ENCODE peak calls at places on chromosomes 12 and 14, in ten cellular contexts. One of them, this sample, is unnamed.

GRCh38 chr12:101671157-101671791 is 26.2 kb upstream of the CHPT1 start:
- DNase-seq in endothelial cell: no peak
- DNase-seq in AG04450: no peak
- DNase-seq in right lobe of liver: no peak
- DNase-seq in A549: no peak
- DNase-seq in astrocyte of the spinal cord: no peak
- DNase-seq in progenitor cell of endocrine pancreas: no peak
- DNase-seq in ovary: no peak
- DNase-seq in upper lobe of right lung: no peak
- DNase-seq in fibroblast of pulmonary artery: no peak
- DNase-seq in this sample: no peak

GRCh38 chr14:68687746-68688145 is 105.1 kb downstream of the ZFP36L1 start:
- DNase-seq in endothelial cell: no peak
- DNase-seq in AG04450: no peak
- DNase-seq in right lobe of liver: no peak
- DNase-seq in A549: peak
- DNase-seq in astrocyte of the spinal cord: peak
- DNase-seq in progenitor cell of endocrine pancreas: no peak
- DNase-seq in ovary: no peak
- DNase-seq in upper lobe of right lung: peak
- DNase-seq in fibroblast of pulmonary artery: peak
- DNase-seq in this sample: peak

GRCh38 chr12:52667509-52667908 is 12.7 kb downstream of the KRT1 start:
- DNase-seq in endothelial cell: no peak
- DNase-seq in AG04450: no peak
- DNase-seq in right lobe of liver: no peak
- DNase-seq in A549: peak
- DNase-seq in astrocyte of the spinal cord: no peak
- DNase-seq in progenitor cell of endocrine pancreas: no peak
- DNase-seq in ovary: no peak
- DNase-seq in upper lobe of right lung: no peak
- DNase-seq in fibroblast of pulmonary artery: no peak
- DNase-seq in this sample: no peak

GRCh38 chr12:64237382-64237781 is 15.3 kb upstream of the KICS2 start:
- DNase-seq in endothelial cell: no peak
- DNase-seq in AG04450: no peak
- DNase-seq in right lobe of liver: no peak
- DNase-seq in A549: no peak
- DNase-seq in astrocyte of the spinal cord: no peak
- DNase-seq in progenitor cell of endocrine pancreas: no peak
- DNase-seq in ovary: no peak
- DNase-seq in upper lobe of right lung: no peak
- DNase-seq in fibroblast of pulmonary artery: no peak
- DNase-seq in this sample: no peak

GRCh38 chr12:93157279-93157678 is 220.4 kb upstream of the NUDT4 start:
- DNase-seq in endothelial cell: no peak
- DNase-seq in AG04450: no peak
- DNase-seq in right lobe of liver: no peak
- DNase-seq in A549: no peak
- DNase-seq in astrocyte of the spinal cord: no peak
- DNase-seq in progenitor cell of endocrine pancreas: no peak
- DNase-seq in ovary: no peak
- DNase-seq in upper lobe of right lung: no peak
- DNase-seq in fibroblast of pulmonary artery: no peak
- DNase-seq in this sample: no peak

GRCh38 chr12:114735011-114735410 is 51.0 kb upstream of the TBX3 start:
- DNase-seq in endothelial cell: no peak
- DNase-seq in AG04450: no peak
- DNase-seq in right lobe of liver: no peak
- DNase-seq in A549: no peak
- DNase-seq in astrocyte of the spinal cord: no peak
- DNase-seq in progenitor cell of endocrine pancreas: no peak
- DNase-seq in ovary: no peak
- DNase-seq in upper lobe of right lung: no peak
- DNase-seq in fibroblast of pulmonary artery: no peak
- DNase-seq in this sample: no peak

GRCh38 chr12:129902371-129903091 is 1.3 kb downstream of the TMEM132D start:
- DNase-seq in endothelial cell: no peak
- DNase-seq in AG04450: no peak
- DNase-seq in right lobe of liver: no peak
- DNase-seq in A549: no peak
- DNase-seq in astrocyte of the spinal cord: no peak
- DNase-seq in progenitor cell of endocrine pancreas: no peak
- DNase-seq in ovary: no peak
- DNase-seq in upper lobe of right lung: no peak
- DNase-seq in fibroblast of pulmonary artery: no peak
- DNase-seq in this sample: no peak

GRCh38 chr12:16674885-16675284 is 68.9 kb upstream of the LMO3 start:
- DNase-seq in endothelial cell: no peak
- DNase-seq in AG04450: no peak
- DNase-seq in right lobe of liver: no peak
- DNase-seq in A549: no peak
- DNase-seq in astrocyte of the spinal cord: no peak
- DNase-seq in progenitor cell of endocrine pancreas: no peak
- DNase-seq in ovary: no peak
- DNase-seq in upper lobe of right lung: no peak
- DNase-seq in fibroblast of pulmonary artery: no peak
- DNase-seq in this sample: no peak

GRCh38 chr12:69254046-69254445 is 14.7 kb downstream of the CPSF6 start:
- DNase-seq in endothelial cell: no peak
- DNase-seq in AG04450: no peak
- DNase-seq in right lobe of liver: no peak
- DNase-seq in A549: peak
- DNase-seq in astrocyte of the spinal cord: peak
- DNase-seq in progenitor cell of endocrine pancreas: no peak
- DNase-seq in ovary: no peak
- DNase-seq in upper lobe of right lung: no peak
- DNase-seq in fibroblast of pulmonary artery: peak
- DNase-seq in this sample: peak

GRCh38 chr12:106362971-106363370 is 5.4 kb downstream of the POLR3B start:
- DNase-seq in endothelial cell: no peak
- DNase-seq in AG04450: no peak
- DNase-seq in right lobe of liver: no peak
- DNase-seq in A549: no peak
- DNase-seq in astrocyte of the spinal cord: no peak
- DNase-seq in progenitor cell of endocrine pancreas: no peak
- DNase-seq in ovary: no peak
- DNase-seq in upper lobe of right lung: no peak
- DNase-seq in fibroblast of pulmonary artery: no peak
- DNase-seq in this sample: no peak

GRCh38 chr14:79971330-79971729 is 240.0 kb downstream of the DIO2 start:
- DNase-seq in endothelial cell: no peak
- DNase-seq in AG04450: peak
- DNase-seq in right lobe of liver: no peak
- DNase-seq in A549: no peak
- DNase-seq in astrocyte of the spinal cord: peak
- DNase-seq in progenitor cell of endocrine pancreas: no peak
- DNase-seq in ovary: no peak
- DNase-seq in upper lobe of right lung: no peak
- DNase-seq in fibroblast of pulmonary artery: no peak
- DNase-seq in this sample: peak

GRCh38 chr14:21999400-21999799 is 325.8 kb upstream of the OR4E1 start:
- DNase-seq in endothelial cell: no peak
- DNase-seq in AG04450: no peak
- DNase-seq in right lobe of liver: no peak
- DNase-seq in A549: no peak
- DNase-seq in astrocyte of the spinal cord: no peak
- DNase-seq in progenitor cell of endocrine pancreas: no peak
- DNase-seq in ovary: no peak
- DNase-seq in upper lobe of right lung: no peak
- DNase-seq in fibroblast of pulmonary artery: no peak
- DNase-seq in this sample: no peak

GRCh38 chr12:97903356-97903755 is 440.8 kb downstream of the RMST start:
- DNase-seq in endothelial cell: no peak
- DNase-seq in AG04450: no peak
- DNase-seq in right lobe of liver: no peak
- DNase-seq in A549: no peak
- DNase-seq in astrocyte of the spinal cord: no peak
- DNase-seq in progenitor cell of endocrine pancreas: no peak
- DNase-seq in ovary: no peak
- DNase-seq in upper lobe of right lung: no peak
- DNase-seq in fibroblast of pulmonary artery: no peak
- DNase-seq in this sample: no peak

GRCh38 chr12:97899956-97900355 is 437.4 kb downstream of the RMST start:
- DNase-seq in endothelial cell: no peak
- DNase-seq in AG04450: no peak
- DNase-seq in right lobe of liver: no peak
- DNase-seq in A549: no peak
- DNase-seq in astrocyte of the spinal cord: no peak
- DNase-seq in progenitor cell of endocrine pancreas: no peak
- DNase-seq in ovary: no peak
- DNase-seq in upper lobe of right lung: no peak
- DNase-seq in fibroblast of pulmonary artery: no peak
- DNase-seq in this sample: no peak

DNA sequence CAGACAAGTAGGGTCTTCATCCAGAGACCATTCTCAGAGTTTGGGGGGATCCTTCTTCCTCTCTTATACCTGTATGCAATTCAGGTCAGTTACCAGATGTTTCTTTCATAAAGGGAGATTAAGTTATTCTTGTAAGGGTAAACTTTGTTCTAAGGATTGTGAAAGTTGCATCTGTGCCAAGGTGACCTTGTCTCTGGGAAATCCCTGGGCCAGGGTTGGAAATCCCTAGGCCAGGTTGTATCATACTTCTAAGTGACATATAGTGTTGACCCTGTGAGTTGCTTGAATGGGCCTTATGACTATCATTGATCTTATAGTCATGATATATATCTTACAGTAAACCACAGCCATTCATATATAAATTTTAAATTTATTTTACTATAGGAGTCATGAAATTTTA is 436.9 kb downstream of the RMST start:
- DNase-seq in endothelial cell: no peak
- DNase-seq in AG04450: no peak
- DNase-seq in right lobe of liver: no peak
- DNase-seq in A549: no peak
- DNase-seq in astrocyte of the spinal cord: no peak
- DNase-seq in progenitor cell of endocrine pancreas: no peak
- DNase-seq in ovary: no peak
- DNase-seq in upper lobe of right lung: no peak
- DNase-seq in fibroblast of pulmonary artery: no peak
- DNase-seq in this sample: no peak
- TF ChIP-seq CTCF in endothelial cell: no peak
- TF ChIP-seq CTCF in AG04450: no peak
- TF ChIP-seq CTCF in right lobe of liver: no peak
- TF ChIP-seq CTCF in A549: no peak
- TF ChIP-seq CTCF in astrocyte of the spinal cord: no peak
- TF ChIP-seq CTCF in progenitor cell of endocrine pancreas: no peak
- TF ChIP-seq CTCF in ovary: no peak
- TF ChIP-seq CTCF in upper lobe of right lung: no peak
- TF ChIP-seq CTCF in fibroblast of pulmonary artery: no peak
- TF ChIP-seq CTCF in this sample: no peak

DNA sequence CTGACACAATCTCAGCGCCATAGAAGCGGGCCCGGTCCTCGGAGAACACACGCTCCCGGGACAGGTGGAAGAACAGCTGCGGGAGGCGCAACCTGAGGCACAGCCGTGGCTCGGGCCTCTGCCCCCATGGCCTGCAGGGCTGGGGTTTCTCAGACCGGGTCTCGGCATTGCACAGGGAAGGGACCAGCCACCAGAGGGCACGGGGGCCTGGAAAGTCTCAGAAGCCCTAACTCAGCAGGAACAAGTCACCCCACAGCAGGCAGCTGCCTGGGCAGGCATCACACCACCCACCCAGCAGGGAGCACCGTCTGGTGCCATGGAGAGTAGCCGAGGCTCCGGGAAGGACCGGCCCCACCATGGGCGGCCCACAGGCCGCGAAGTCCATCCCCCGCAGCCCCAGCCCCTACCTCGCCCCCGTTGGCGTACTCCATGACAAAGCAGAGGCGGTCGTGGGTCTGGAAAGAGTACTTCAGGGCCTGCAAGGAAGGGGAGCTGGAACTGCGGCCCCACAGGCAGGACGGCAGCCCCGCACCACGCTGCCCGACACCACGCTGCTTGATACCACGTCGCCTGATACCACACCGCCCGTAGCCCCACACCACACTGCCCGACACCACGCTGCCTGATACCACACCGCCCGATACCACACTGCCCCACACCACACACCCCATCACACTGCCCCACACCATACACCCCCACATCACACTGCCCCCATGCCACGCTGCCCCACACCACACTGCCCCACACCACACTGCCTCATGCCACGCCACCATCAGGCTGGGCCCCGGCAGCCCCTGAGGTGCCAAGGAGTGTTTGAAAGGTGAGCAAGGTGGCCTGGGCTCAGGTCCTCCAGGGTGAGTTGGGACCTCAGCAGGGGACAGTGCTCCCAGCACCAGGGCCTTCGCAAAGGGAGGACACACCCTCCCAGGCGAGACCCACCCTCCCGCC is 20.8 kb downstream of the SIVA1 start:
- DNase-seq in endothelial cell: no peak
- DNase-seq in AG04450: no peak
- DNase-seq in right lobe of liver: no peak
- DNase-seq in A549: no peak
- DNase-seq in astrocyte of the spinal cord: no peak
- DNase-seq in progenitor cell of endocrine pancreas: no peak
- DNase-seq in ovary: no peak
- DNase-seq in upper lobe of right lung: no peak
- DNase-seq in fibroblast of pulmonary artery: no peak
- DNase-seq in this sample: no peak
- TF ChIP-seq CTCF in endothelial cell: no peak
- TF ChIP-seq CTCF in AG04450: no peak
- TF ChIP-seq CTCF in right lobe of liver: no peak
- TF ChIP-seq CTCF in A549: no peak
- TF ChIP-seq CTCF in astrocyte of the spinal cord: peak
- TF ChIP-seq CTCF in progenitor cell of endocrine pancreas: no peak
- TF ChIP-seq CTCF in ovary: no peak
- TF ChIP-seq CTCF in upper lobe of right lung: no peak
- TF ChIP-seq CTCF in fibroblast of pulmonary artery: no peak
- TF ChIP-seq CTCF in this sample: peak

DNA sequence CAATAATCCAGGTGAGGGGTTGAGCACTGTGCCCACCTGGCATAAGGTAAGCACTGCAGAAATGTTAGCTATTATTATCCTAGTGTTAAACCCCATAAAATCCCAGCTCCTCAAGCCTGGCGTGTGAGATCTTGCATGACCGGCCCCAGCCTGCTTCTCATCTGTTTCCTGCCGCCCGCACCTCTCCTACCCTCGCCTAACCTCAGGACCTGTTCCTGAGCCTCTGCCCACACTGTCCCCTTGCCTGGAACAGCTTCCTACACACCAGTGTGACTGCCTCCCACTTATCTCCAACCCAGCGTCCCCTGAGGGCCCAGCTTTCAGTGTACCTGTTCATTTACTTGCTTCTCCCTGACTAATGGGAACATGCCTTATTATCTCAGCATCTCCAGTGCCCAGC is 24.7 kb downstream of the ISCA2 start:
- DNase-seq in endothelial cell: no peak
- DNase-seq in AG04450: no peak
- DNase-seq in right lobe of liver: peak
- DNase-seq in A549: no peak
- DNase-seq in astrocyte of the spinal cord: no peak
- DNase-seq in progenitor cell of endocrine pancreas: no peak
- DNase-seq in ovary: no peak
- DNase-seq in upper lobe of right lung: peak
- DNase-seq in fibroblast of pulmonary artery: no peak
- DNase-seq in this sample: no peak
- TF ChIP-seq CTCF in endothelial cell: no peak
- TF ChIP-seq CTCF in AG04450: no peak
- TF ChIP-seq CTCF in right lobe of liver: no peak
- TF ChIP-seq CTCF in A549: no peak
- TF ChIP-seq CTCF in astrocyte of the spinal cord: no peak
- TF ChIP-seq CTCF in progenitor cell of endocrine pancreas: no peak
- TF ChIP-seq CTCF in ovary: no peak
- TF ChIP-seq CTCF in upper lobe of right lung: no peak
- TF ChIP-seq CTCF in fibroblast of pulmonary artery: no peak
- TF ChIP-seq CTCF in this sample: no peak

GRCh38 chr14:102295301-102295700 is 9.7 kb downstream of the MOK start:
- DNase-seq in endothelial cell: no peak
- DNase-seq in AG04450: no peak
- DNase-seq in right lobe of liver: no peak
- DNase-seq in A549: peak
- DNase-seq in astrocyte of the spinal cord: peak
- DNase-seq in progenitor cell of endocrine pancreas: no peak
- DNase-seq in ovary: no peak
- DNase-seq in upper lobe of right lung: no peak
- DNase-seq in fibroblast of pulmonary artery: peak
- DNase-seq in this sample: peak
- TF ChIP-seq CTCF in endothelial cell: no peak
- TF ChIP-seq CTCF in AG04450: peak
- TF ChIP-seq CTCF in right lobe of liver: peak
- TF ChIP-seq CTCF in A549: peak
- TF ChIP-seq CTCF in astrocyte of the spinal cord: peak
- TF ChIP-seq CTCF in progenitor cell of endocrine pancreas: peak
- TF ChIP-seq CTCF in ovary: peak
- TF ChIP-seq CTCF in upper lobe of right lung: no peak
- TF ChIP-seq CTCF in fibroblast of pulmonary artery: peak
- TF ChIP-seq CTCF in this sample: peak